ENCODE peak calls at places on chromosomes 6 and 20, in four cellular contexts. Y is sciatic nerve, K is Peyer's patch, T is small intestine. G is an unnamed sample.

GRCh38 chr6:37845930-37846329 is 26.4 kb downstream of the ZFAND3 start:
- DNase-seq in K (no peak), T (no peak), Y (no peak), G (no peak)

GRCh38 chr6:143806282-143807102 is 36.6 kb upstream of the LTV1 start:
- DNase-seq in K (no peak), Y (no peak), T (no peak), G (no peak)

GRCh38 chr20:4836473-4836872 is 114.8 kb downstream of the PRND start:
- DNase-seq in T (no peak), K (no peak), Y (no peak), G (no peak)

GRCh38 chr20:60246751-60247150 is 288.5 kb downstream of the CDH26 start:
- DNase-seq in K (no peak), T (no peak), Y (no peak), G (no peak)

GRCh38 chr20:43375586-43375985 is 82.1 kb upstream of the SRSF6 start:
- DNase-seq in Y (no peak), K (no peak), T (no peak), G (no peak)

GRCh38 chr20:5806457-5807263 is 56.5 kb downstream of the SHLD1 start:
- DNase-seq in T (no peak), K (no peak), Y (no peak), G (no peak)

GRCh38 chr20:37378785-37379598 is 33.1 kb downstream of the SRC start:
- DNase-seq in K (no peak), T (peak), Y (peak), G (no peak)

GRCh38 chr6:159053781-159054398 is 9.1 kb upstream of the TAGAP start:
- DNase-seq in Y (no peak), T (peak), K (no peak), G (no peak)

GRCh38 chr6:11711644-11711993 is 67.0 kb downstream of the ADTRP start:
- DNase-seq in K (no peak), Y (no peak), T (no peak), G (no peak)

GRCh38 chr20:58813369-58813768 is 37.3 kb downstream of the GNAS-AS1 start:
- DNase-seq in K (no peak), Y (no peak), T (no peak), G (no peak)

GRCh38 chr6:35977308-35977707 is 47.1 kb downstream of the SLC26A8 start:
- DNase-seq in K (no peak), Y (no peak), T (no peak), G (no peak)